ENCODE peak calls at places on chromosomes 3 and 15, in nine cellular contexts. J is OCI-LY7; L is GM12878; B is mesendoderm; P is psoas muscle; I is upper lobe of right lung; Y is CD4-positive, alpha-beta memory T cell; C is HepG2; E is IMR-90. X is an unnamed sample. For H3K4me1, the result is how much of the 10 kb centered on the place peaks cover.

GRCh38 chr3:123409443-123410148 is 39.3 kb downstream of the ADCY5 start:
- DNase-seq in I (no peak), E (no peak), J (no peak), B (no peak), L (no peak), C (no peak), P (no peak), Y (no peak), X (peak)

GRCh38 chr3:172203522-172204258 is 164.3 kb downstream of the FNDC3B start:
- DNase-seq in J (no peak), C (peak), B (no peak), E (no peak), L (no peak), P (no peak), Y (no peak), I (no peak), X (no peak)

GRCh38 chr15:40908095-40908494 is 13.8 kb downstream of the VPS18 start:
- DNase-seq in I (no peak), Y (no peak), B (no peak), J (no peak), C (no peak), E (no peak), P (no peak), L (no peak), X (no peak)

GRCh38 chr15:57743424-57743823 is 36.9 kb downstream of the POLR2M start:
- DNase-seq in B (peak), C (peak), P (no peak), L (no peak), E (no peak), J (peak), I (no peak), Y (no peak), X (no peak)

GRCh38 chr3:129486057-129487035 is 42.1 kb upstream of the RHO start:
- DNase-seq in L (peak), E (peak), P (no peak), Y (no peak), I (no peak), J (no peak), B (peak), C (no peak), X (no peak)

GRCh38 chr15:89400121-89400996 is 65.7 kb upstream of the POLG start:
- DNase-seq in I (no peak), B (no peak), E (no peak), Y (no peak), C (no peak), P (no peak), J (no peak), L (no peak), X (peak)

GRCh38 chr3:184710870-184711365 is 946 bp downstream of the MAGEF1 start:
- DNase-seq in C (no peak), P (no peak), B (no peak), Y (peak), L (peak), I (no peak), E (no peak), J (peak), X (peak)

GRCh38 chr3:59641169-59641914 is 591.5 kb upstream of the CFAP20DC start:
- DNase-seq in P (peak), I (no peak), B (no peak), C (no peak), E (peak), J (no peak), Y (no peak), L (no peak), X (no peak)

GRCh38 chr3:114727373-114727772 is 419.7 kb downstream of the ZBTB20 start:
- DNase-seq in E (no peak), I (no peak), B (no peak), J (no peak), L (no peak), C (no peak), P (no peak), Y (no peak), X (no peak)

GRCh38 chr3:98705694-98706093 is 57.4 kb upstream of the ST3GAL6 start:
- DNase-seq in I (no peak), Y (no peak), C (no peak), P (no peak), B (no peak), J (no peak), E (no peak), L (no peak), X (no peak)

DNA sequence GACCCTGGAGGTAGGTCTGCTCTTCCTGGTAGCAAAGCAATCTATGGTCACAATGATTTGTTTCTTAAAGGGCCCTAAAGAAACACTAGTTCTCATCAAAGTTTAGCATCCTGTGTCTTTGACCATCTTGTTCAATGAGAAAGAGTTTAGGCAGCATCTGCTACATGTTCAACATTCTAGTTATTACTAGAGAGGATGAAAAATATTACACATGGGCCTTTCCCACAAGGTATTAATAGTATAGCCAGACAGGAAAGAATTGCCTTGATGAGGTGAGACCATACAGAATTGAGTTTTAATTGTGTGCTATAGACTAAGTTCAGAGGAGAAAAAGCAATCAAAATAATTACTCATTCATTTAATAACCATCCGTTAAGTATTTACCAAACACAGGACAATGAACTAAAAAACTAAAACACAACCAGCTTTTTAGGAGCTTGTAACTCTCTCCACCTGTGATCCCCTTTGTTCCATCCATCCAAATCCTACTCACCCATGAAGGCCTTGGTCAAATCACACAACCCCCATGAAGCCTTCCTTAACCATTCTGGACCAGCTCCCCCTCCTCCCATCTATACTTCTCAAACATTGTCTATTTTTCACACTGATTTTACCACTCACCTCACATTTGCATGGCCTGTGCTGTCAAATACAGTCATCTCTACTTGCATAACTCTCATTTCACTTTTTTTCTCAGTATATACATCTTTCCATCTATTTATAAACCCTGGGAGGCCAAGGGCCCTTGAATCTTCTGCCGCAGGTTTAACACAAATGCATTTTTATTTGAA is 122.9 kb downstream of the RORA start:
- DNase-seq in E (no peak), I (no peak), Y (no peak), P (no peak), J (no peak), L (no peak), C (no peak), B (no peak), X (no peak)
- H3K4me1 ChIP-seq in E (under half), I (under half), Y (under half), P (under half), J (under half), L (under half), C (under half), B (under half), X (under half)

GRCh38 chr3:40116478-40117162 is 192.9 kb upstream of the EIF1B start:
- DNase-seq in E (peak), J (no peak), B (no peak), P (no peak), Y (no peak), L (no peak), C (no peak), I (no peak), X (no peak)
- H3K27ac ChIP-seq in E (no peak), J (no peak), B (no peak), P (no peak), Y (no peak), L (no peak), C (no peak), I (no peak), X (peak)

DNA sequence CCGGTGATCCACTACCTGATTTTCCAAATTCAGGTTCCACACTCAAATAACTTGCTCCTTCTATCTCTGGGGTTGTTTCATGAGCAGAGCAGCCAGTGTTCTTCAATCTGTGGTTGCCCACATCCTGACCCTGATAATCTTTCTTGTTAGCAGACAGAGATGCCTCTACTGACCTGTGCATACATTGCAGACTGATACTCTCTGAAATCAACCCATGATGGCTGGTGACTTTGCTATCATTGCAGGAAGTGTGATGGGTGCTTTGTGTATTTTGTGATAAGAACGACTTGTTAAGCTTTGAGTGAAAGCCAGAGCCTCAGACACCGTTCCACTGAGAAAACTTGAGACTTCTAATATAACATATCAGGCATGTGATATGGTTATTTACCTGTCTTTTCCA is 39.9 kb downstream of the GATM start:
- DNase-seq in B (peak), C (peak), P (no peak), Y (peak), E (no peak), L (no peak), I (no peak), J (no peak), X (no peak)
- H3K4me1 ChIP-seq in B (under half), C (half or more), P (under half), Y (under half), E (under half), L (under half), I (under half), J (under half), X (under half)

GRCh38 chr3:151305081-151305777 is 11.4 kb downstream of the GPR87 start:
- DNase-seq in J (no peak), L (no peak), C (peak), B (peak), E (peak), P (peak), I (peak), Y (no peak), X (peak)

GRCh38 chr3:151307131-151307530 is 9.5 kb downstream of the GPR87 start:
- DNase-seq in J (no peak), I (no peak), L (no peak), P (no peak), E (no peak), C (no peak), Y (no peak), B (no peak), X (no peak)

GRCh38 chr3:151305778-151306157 is 10.9 kb downstream of the GPR87 start:
- DNase-seq in C (no peak), P (no peak), E (peak), J (no peak), B (peak), L (no peak), I (no peak), Y (no peak), X (no peak)

GRCh38 chr3:151307583-151307982 is 9.0 kb downstream of the GPR87 start:
- DNase-seq in B (no peak), E (no peak), L (no peak), I (no peak), Y (no peak), J (no peak), P (no peak), C (no peak), X (no peak)

GRCh38 chr3:151306168-151306810 is 10.3 kb downstream of the GPR87 start:
- DNase-seq in P (no peak), L (no peak), E (no peak), C (no peak), Y (no peak), I (no peak), J (no peak), B (peak), X (no peak)
- H3K27ac ChIP-seq in P (no peak), L (no peak), E (no peak), C (no peak), Y (no peak), I (no peak), J (no peak), B (no peak), X (no peak)

DNA sequence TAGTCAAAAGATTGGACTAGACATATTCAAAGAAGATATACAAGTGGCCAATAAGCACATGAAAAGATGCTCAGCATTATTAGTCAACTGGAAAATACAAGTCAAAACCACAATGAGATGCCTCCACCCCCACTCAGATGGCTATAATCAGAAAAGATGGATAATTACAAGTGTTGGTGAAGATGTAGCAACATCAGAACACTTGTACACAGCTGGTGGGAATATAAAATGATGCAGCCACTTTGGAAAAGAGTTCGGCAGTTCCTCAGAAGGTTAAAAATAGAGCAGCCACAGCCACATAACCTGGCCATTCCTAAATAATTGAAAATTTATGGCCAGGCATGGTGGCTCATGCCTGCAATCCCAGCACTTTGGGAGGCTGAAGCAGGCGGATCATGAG is 38.4 kb downstream of the HEG1 start:
- DNase-seq in L (no peak), C (no peak), E (no peak), I (no peak), P (no peak), B (no peak), Y (no peak), J (no peak), X (no peak)
- H3K4me1 ChIP-seq in L (under half), C (under half), E (under half), I (under half), P (under half), B (under half), Y (under half), J (under half), X (under half)

DNA sequence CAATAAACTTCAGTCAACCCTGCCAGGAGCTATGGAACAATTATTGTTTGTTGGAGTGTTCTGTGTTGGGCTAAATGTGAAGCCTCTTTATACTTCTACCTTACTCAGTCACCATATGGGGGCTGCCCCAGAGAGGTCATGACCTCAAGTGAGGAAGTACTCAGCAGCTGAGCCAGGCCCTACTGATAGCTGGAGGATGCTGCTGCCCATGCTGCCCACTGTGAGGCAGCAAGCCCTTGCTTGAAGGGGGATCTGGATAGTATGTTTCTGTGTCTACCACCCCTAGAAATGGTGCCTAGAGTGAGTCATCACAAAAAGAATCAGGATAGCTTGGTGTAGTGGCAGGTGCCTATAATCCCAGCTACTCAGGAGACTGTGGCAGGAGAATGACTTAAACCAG is 4.5 kb upstream of the RPL24 start:
- DNase-seq in I (no peak), B (no peak), P (no peak), E (no peak), Y (no peak), J (peak), C (no peak), L (no peak), X (no peak)
- H3K27ac ChIP-seq in I (peak), B (no peak), P (no peak), E (no peak), Y (no peak), J (no peak), C (no peak), L (no peak), X (no peak)

DNA sequence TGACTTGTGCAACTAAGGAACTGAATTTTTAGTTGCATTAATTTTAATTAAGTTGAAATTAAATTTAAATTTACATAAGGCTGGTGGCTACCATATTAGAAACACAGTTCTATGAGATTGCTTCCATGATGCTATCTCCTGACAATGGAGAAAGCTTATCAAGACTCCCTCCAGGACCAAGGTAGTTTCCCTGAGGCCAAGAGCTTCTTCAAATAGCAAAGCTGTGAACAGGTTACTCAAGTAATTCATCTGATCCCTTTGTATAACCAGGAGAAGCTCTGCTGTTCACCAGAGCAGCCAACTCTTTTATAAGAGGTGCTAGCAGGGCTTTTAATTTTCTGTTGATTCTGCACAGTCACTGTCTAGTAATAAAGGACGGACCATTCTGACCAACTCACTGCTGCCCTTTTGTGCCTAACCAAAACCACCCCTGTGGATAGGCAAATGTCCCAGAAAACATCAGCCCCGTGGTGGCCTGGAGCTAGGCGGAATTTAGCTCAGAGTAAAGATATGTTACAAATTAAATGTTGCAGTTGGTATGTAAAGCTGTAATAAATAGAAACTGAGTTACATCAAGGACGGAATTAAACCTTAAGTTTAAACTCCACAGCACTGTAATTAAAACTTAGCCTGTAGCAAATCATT is 55.5 kb upstream of the LRTM1 start:
- DNase-seq in I (no peak), P (no peak), E (no peak), J (no peak), C (no peak), B (peak), L (no peak), Y (no peak), X (no peak)
- H3K4me1 ChIP-seq in I (under half), P (under half), E (under half), J (under half), C (under half), B (under half), L (under half), Y (under half), X (under half)

GRCh38 chr3:58627580-58627894 is 39.0 kb downstream of the FAM3D start:
- DNase-seq in Y (no peak), C (no peak), L (no peak), P (no peak), J (no peak), I (no peak), E (no peak), B (no peak), X (no peak)
- H3K27ac ChIP-seq in Y (no peak), C (no peak), L (no peak), P (no peak), J (no peak), I (no peak), E (no peak), B (no peak), X (no peak)